ENCODE peak calls at places on chromosome 3, in four cellular contexts. A is A549, H is HepG2, U is GM12878. L is an unnamed sample.

GRCh38 chr3:34886443-34886842 is 752.9 kb upstream of the ARPP21 start:
- DNase-seq in A (no peak), H (no peak), U (no peak), L (peak)

GRCh38 chr3:58340594-58341244 is 8.0 kb downstream of the PXK start:
- DNase-seq in A (no peak), H (no peak), U (no peak), L (no peak)

GRCh38 chr3:177150970-177151627 is 46.2 kb downstream of the TBL1XR1 start:
- DNase-seq in A (no peak), H (peak), U (peak), L (no peak)

GRCh38 chr3:39531681-39532080 is 64.2 kb downstream of the MOBP start:
- DNase-seq in A (peak), H (peak), U (no peak), L (no peak)

GRCh38 chr3:184029456-184029950 is 2.0 kb upstream of the HTR3D start:
- DNase-seq in A (no peak), H (no peak), U (no peak), L (no peak)

GRCh38 chr3:35624698-35625097 is 14.6 kb upstream of the ARPP21 start:
- DNase-seq in A (no peak), H (no peak), U (no peak), L (no peak)

GRCh38 chr3:85193565-85193964 is 234.8 kb downstream of the CADM2 start:
- DNase-seq in A (no peak), H (no peak), U (no peak), L (no peak)

GRCh38 chr3:107920538-107920937 is 170.3 kb downstream of the CD47 start:
- DNase-seq in A (no peak), H (no peak), U (no peak), L (no peak)

GRCh38 chr3:101635345-101635744 is 41.6 kb downstream of the ZBTB11 start:
- DNase-seq in A (no peak), H (no peak), U (no peak), L (no peak)

GRCh38 chr3:170107926-170108325 is 70.1 kb downstream of the GPR160 start:
- DNase-seq in A (no peak), H (no peak), U (no peak), L (no peak)

GRCh38 chr3:2819571-2819970 is 290.6 kb downstream of the IL5RA start:
- DNase-seq in A (no peak), H (no peak), U (no peak), L (no peak)

GRCh38 chr3:179258820-179259219 is 7.9 kb upstream of the KCNMB3 start:
- DNase-seq in A (no peak), H (no peak), U (no peak), L (no peak)

GRCh38 chr3:143471705-143472104 is 352.1 kb downstream of the CHST2 start:
- DNase-seq in A (no peak), H (no peak), U (no peak), L (no peak)

GRCh38 chr3:123586131-123586530 is 1.3 kb upstream of the HACD2 start:
- DNase-seq in A (peak), H (peak), U (no peak), L (peak)

GRCh38 chr3:89527736-89528335 is 420.4 kb downstream of the EPHA3 start:
- DNase-seq in A (no peak), H (no peak), U (no peak), L (no peak)

GRCh38 chr3:177180506-177180905 is 16.8 kb downstream of the TBL1XR1 start:
- DNase-seq in A (no peak), H (no peak), U (no peak), L (no peak)

GRCh38 chr3:73437828-73438227 is 186.9 kb downstream of the PDZRN3 start:
- DNase-seq in A (no peak), H (no peak), U (no peak), L (no peak)

GRCh38 chr3:42673082-42673481 is 12.3 kb upstream of the KLHL40 start:
- DNase-seq in A (no peak), H (no peak), U (no peak), L (no peak)

GRCh38 chr3:50274371-50275104 is 4.3 kb upstream of the LSMEM2 start:
- DNase-seq in A (peak), H (peak), U (no peak), L (peak)

GRCh38 chr3:178845446-178846118 is 226.0 kb downstream of the ZMAT3 start:
- DNase-seq in A (no peak), H (no peak), U (no peak), L (no peak)

GRCh38 chr3:157746391-157746790 is 243.2 kb upstream of the VEPH1 start:
- DNase-seq in A (no peak), H (no peak), U (no peak), L (no peak)

GRCh38 chr3:27312044-27312668 is 57.0 kb downstream of the NEK10 start:
- DNase-seq in A (peak), H (peak), U (peak), L (peak)

GRCh38 chr3:188453431-188454384 is 299.8 kb downstream of the LPP start:
- DNase-seq in A (no peak), H (no peak), U (no peak), L (no peak)

GRCh38 chr3:69443554-69443953 is 57.7 kb upstream of the FRMD4B start:
- DNase-seq in A (no peak), H (no peak), U (no peak), L (no peak)

GRCh38 chr3:179760944-179761343 is 108.1 kb downstream of the USP13 start:
- DNase-seq in A (peak), H (peak), U (no peak), L (no peak)

GRCh38 chr3:85603378-85603777 is 644.6 kb downstream of the CADM2 start:
- DNase-seq in A (no peak), H (no peak), U (no peak), L (no peak)

GRCh38 chr3:189320511-189320910 is 148.7 kb downstream of the TPRG1 start:
- DNase-seq in A (no peak), H (no peak), U (no peak), L (no peak)

DNA sequence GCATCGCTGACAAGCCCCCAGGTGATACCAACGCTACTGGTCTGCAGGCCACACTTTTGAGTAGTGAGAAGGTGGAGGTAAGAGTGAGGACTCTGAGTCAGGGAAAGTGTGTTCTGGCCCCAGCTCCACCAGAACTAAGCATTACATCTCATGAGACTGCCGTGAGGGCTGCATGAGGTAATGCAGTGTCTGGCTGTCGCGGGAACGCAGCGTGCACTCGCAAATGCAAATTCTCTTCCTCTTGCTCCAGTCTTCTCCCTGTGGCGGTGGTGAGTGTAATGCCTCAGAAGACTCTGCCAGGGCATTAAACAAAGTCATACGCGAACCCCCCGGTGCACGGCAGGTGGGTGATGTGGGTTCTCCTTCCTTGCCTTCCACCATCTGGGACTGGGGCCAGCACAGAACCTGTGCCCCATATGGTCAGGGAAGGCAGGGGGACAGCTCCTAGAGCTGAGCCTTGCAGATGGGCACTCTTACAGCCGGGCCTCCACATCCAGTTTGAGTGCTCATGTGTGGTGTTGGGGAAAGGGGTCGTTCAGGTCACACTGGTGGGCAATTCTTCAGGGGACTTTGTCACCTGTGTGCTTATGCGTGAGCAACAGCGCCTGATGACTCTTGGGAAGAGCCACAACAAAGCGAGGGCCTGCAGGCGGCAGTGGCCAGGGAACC is 175.8 kb downstream of the XXYLT1 start:
- DNase-seq in A (no peak), H (no peak), U (peak), L (no peak)
- TF ChIP-seq PBX3 in A (no peak), H (no peak), U (no peak), L (no peak)

GRCh38 chr3:100103558-100104441 is 10.5 kb downstream of the FILIP1L start:
- DNase-seq in A (no peak), H (peak), U (peak), L (no peak)
- TF ChIP-seq PBX3 in A (no peak), H (no peak), U (no peak), L (no peak)

GRCh38 chr3:24734019-24734418 is 239.4 kb upstream of the THRB start:
- DNase-seq in A (no peak), H (no peak), U (no peak), L (no peak)

GRCh38 chr3:24725514-24726255 is 231.0 kb upstream of the THRB start:
- DNase-seq in A (no peak), H (no peak), U (no peak), L (no peak)

GRCh38 chr3:24726423-24726822 is 231.8 kb upstream of the THRB start:
- DNase-seq in A (no peak), H (no peak), U (no peak), L (no peak)

DNA sequence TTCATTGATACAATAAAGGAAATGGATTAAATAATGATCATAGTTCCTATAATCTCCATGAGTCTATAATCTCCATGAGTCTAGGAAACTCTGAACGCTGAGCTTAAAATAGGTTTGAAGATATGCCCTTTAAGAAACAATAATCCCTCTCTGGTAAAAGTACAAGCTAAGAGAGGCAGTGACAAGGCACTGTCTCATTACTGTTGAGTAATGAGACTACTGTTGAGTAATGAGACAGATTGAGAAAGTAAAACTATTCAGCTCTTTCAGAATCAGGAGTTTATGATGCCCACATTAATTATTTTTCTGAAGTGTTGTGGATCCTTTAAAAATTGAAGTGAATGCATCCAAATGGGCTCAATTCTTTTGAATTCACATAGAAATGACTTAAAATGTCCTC is 235.5 kb upstream of the THRB start:
- DNase-seq in A (no peak), H (no peak), U (no peak), L (no peak)
- TF ChIP-seq PBX3 in A (no peak), H (no peak), U (no peak), L (no peak)

GRCh38 chr3:128060473-128061381 is 8.5 kb downstream of the SEC61A1 start:
- DNase-seq in A (no peak), H (no peak), U (no peak), L (no peak)
- TF ChIP-seq PBX3 in A (no peak), H (no peak), U (no peak), L (peak)

GRCh38 chr3:11717301-11717700 is 73.6 kb upstream of the VGLL4 start:
- DNase-seq in A (no peak), H (no peak), U (no peak), L (no peak)
- TF ChIP-seq PBX3 in A (no peak), H (no peak), U (no peak), L (no peak)

GRCh38 chr3:10265833-10266232 is 17.6 kb downstream of the TATDN2 start:
- DNase-seq in A (no peak), H (no peak), U (no peak), L (no peak)

GRCh38 chr3:10272977-10273376 is 19.8 kb downstream of the GHRL start:
- DNase-seq in A (no peak), H (no peak), U (no peak), L (no peak)

GRCh38 chr3:10268930-10269329 is 20.7 kb downstream of the TATDN2 start:
- DNase-seq in A (no peak), H (no peak), U (no peak), L (no peak)

GRCh38 chr3:10268116-10268515 is 19.9 kb downstream of the TATDN2 start:
- DNase-seq in A (no peak), H (no peak), U (no peak), L (no peak)

DNA sequence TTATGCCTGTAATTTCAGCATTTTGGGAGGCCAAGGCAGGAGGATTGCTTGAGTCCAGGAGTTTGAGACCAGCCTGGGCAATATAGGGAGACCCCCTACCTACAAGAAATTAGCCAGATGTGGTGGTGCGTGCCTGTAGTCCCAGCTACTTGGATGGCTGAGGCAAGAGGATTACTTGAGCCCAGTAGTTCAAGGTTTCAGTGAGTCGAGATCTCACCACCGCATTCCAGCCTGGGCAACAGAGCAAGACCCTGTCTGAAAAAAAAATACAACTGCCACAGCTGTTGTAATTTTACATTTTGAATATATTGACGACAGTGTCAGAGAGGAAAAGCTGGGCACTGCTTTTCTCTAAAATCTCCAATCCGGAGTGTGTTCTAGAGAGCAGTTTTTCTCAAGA is 21.2 kb downstream of the TATDN2 start:
- DNase-seq in A (no peak), H (no peak), U (no peak), L (no peak)
- TF ChIP-seq PBX3 in A (no peak), H (no peak), U (no peak), L (no peak)

GRCh38 chr3:105526349-105527111 is 159.8 kb downstream of the ALCAM start:
- DNase-seq in A (no peak), H (no peak), U (no peak), L (no peak)

GRCh38 chr3:105532251-105532650 is 165.5 kb downstream of the ALCAM start:
- DNase-seq in A (no peak), H (no peak), U (no peak), L (no peak)

GRCh38 chr3:105527538-105527937 is 160.8 kb downstream of the ALCAM start:
- DNase-seq in A (no peak), H (no peak), U (no peak), L (no peak)

GRCh38 chr3:105528956-105529355 is 162.2 kb downstream of the ALCAM start:
- DNase-seq in A (no peak), H (no peak), U (no peak), L (no peak)

DNA sequence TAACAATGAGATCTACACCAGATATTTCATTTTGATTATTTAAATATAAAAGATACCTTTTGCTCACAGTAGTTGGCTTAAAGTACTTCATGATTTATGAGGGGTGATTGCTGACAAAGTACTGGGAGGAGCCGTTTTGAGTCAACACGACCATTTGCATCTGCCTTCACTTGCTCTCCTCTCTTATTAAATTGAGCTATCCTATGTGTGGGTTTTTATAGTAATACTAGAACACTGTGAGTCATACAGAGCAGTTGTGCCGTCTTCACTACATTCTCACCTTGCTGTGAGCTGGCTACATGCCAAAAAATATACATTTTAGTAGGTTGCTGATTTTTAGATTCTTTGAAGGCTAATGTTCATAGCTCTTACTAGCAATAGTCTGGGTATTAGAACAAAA is 161.2 kb downstream of the ALCAM start:
- DNase-seq in A (no peak), H (no peak), U (no peak), L (no peak)
- TF ChIP-seq PBX3 in A (no peak), H (no peak), U (no peak), L (peak)

GRCh38 chr3:47034868-47035489 is 55.5 kb downstream of the NBEAL2 start:
- DNase-seq in A (no peak), H (no peak), U (no peak), L (no peak)
- TF ChIP-seq PBX3 in A (no peak), H (no peak), U (no peak), L (no peak)

L was measured in SK-N-SH.